ENCODE peak calls at places on chromosomes 3 and 15, in five cellular contexts. F is NB4, V is SK-N-SH, U is progenitor cell of endocrine pancreas, H is GM12864. J is an unnamed sample.

GRCh38 chr3:124202754-124203153 is 210.8 kb upstream of the ROPN1 start:
- DNase-seq in V (peak; percentile 41), H (no peak), F (no peak), U (no peak), J (no peak)

GRCh38 chr3:152388631-152389030 is 119.9 kb downstream of the MBNL1 start:
- DNase-seq in V (no peak), H (no peak), F (no peak), U (no peak), J (no peak)

GRCh38 chr3:46163551-46163981 is 44.5 kb downstream of the CCR1 start:
- DNase-seq in F (no peak), H (no peak), U (no peak), V (no peak), J (no peak)

GRCh38 chr3:155131104-155131503 is 51.0 kb downstream of the MME start:
- DNase-seq in F (no peak), U (no peak), V (no peak), H (no peak), J (no peak)

GRCh38 chr3:141740349-141740748 is 2.3 kb downstream of the RNF7 start:
- DNase-seq in H (no peak), F (no peak), U (no peak), V (no peak), J (no peak)

GRCh38 chr3:98690876-98691275 is 72.3 kb upstream of the ST3GAL6 start:
- DNase-seq in V (no peak), U (no peak), F (peak; percentile 16), H (no peak), J (no peak)

GRCh38 chr3:104180906-104181305 is 1185.8 kb upstream of the ALCAM start:
- DNase-seq in F (no peak), V (no peak), U (no peak), H (no peak), J (no peak)

GRCh38 chr15:29442532-29442931 is 172.9 kb upstream of the NSMCE3 start:
- DNase-seq in H (no peak), V (no peak), U (no peak), F (no peak), J (no peak)

GRCh38 chr3:72836923-72837322 is 11.3 kb downstream of the SHQ1 start:
- DNase-seq in H (no peak), U (no peak), V (no peak), F (no peak), J (no peak)

GRCh38 chr3:40713306-40713705 is 188.5 kb downstream of the ZNF621 start:
- DNase-seq in V (no peak), U (no peak), F (no peak), H (no peak), J (no peak)

GRCh38 chr3:114179575-114179974 is 723 bp upstream of the DRD3 start:
- DNase-seq in V (peak; percentile 42), U (no peak), F (peak; percentile 41), H (no peak), J (no peak)

GRCh38 chr3:42371776-42372175 is 38.6 kb downstream of the LYZL4 start:
- DNase-seq in V (no peak), H (no peak), U (no peak), F (no peak), J (no peak)

GRCh38 chr15:80614711-80615360 is 80.3 kb upstream of the ABHD17C start:
- DNase-seq in U (no peak), F (no peak), V (no peak), H (no peak), J (no peak)

GRCh38 chr15:69631978-69632377 is 179.4 kb downstream of the RPLP1 start:
- DNase-seq in H (no peak), V (peak; percentile 56), F (no peak), U (no peak), J (no peak)

DNA sequence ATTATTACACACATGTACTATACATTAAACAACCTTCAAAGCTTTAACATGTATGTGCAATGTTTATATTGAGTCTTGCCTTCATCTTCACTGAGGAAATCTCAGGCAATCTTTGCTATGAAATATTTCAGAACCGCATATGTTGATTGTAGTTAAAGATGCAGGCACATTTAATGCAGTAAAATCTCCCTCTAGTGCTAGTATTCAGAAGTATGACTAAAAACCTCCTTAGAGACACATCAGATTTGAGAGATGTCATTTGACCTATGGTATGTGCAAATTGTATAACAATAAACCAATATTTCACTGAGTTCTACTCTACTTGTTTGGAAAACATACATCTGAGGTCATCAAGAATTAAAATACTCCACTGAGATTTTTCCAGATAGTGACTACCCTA is 123.8 kb upstream of the C15orf61 start:
- DNase-seq in V (no peak), H (no peak), F (no peak), U (no peak), J (no peak)
- TF ChIP-seq CTCF in V (peak; percentile 32), H (no peak), F (no peak), U (no peak), J (no peak)

GRCh38 chr3:10855083-10855870 is 39.2 kb downstream of the SLC6A11 start:
- DNase-seq in V (no peak), U (no peak), H (no peak), F (peak; percentile 71), J (no peak)

GRCh38 chr3:10852031-10852795 is 36.2 kb downstream of the SLC6A11 start:
- DNase-seq in U (no peak), H (no peak), V (no peak), F (no peak), J (no peak)

DNA sequence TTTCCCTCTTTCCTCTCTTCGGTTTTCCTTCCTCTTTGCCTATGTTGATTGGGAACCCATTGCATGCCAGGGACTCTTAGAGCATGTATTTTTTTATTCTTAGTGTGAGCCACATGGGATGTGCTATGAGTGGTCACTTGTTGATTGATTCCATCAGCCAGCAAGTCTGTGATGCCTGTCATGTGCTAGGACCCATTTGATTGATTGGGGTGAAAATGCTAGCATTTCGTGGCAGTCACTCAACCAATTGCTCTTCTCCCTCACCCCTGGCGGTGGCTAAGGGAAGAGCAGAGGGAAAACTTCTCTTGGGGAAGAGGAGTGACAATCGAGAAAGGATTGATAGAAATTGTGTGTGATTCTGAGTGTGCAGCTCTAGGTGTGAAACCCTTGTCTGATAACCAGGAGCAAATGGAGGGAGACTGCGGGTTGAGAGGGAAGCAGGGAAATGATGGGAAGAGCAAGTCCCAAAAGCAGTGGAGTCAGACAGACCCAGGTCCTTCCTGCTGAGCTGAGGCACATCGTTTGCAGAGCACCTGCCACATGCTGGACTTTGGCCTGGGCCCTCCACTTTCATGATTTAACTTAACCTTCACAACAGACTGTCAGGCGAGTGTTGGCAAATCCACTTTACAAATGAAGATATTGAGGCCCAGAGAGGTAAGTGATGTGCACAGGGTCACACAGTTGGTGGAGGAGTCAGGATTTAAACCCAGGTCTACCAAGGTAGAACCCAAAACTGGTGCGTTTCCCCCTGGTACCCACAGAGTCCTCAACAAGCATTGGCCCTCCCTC is 40.0 kb downstream of the SLC6A11 start:
- DNase-seq in U (no peak), V (no peak), F (peak; percentile 16), H (no peak), J (no peak)
- TF ChIP-seq CTCF in U (peak; percentile 59), V (peak; percentile 23), F (no peak), H (peak; percentile 67), J (peak; percentile 57)

GRCh38 chr15:28017423-28017924 is 81.6 kb downstream of the OCA2 start:
- DNase-seq in V (peak; percentile 52), U (no peak), H (no peak), F (peak; percentile 7), J (no peak)
- TF ChIP-seq CTCF in V (no peak), U (peak; percentile 35), H (no peak), F (peak; percentile 7), J (peak; percentile 49)

DNA sequence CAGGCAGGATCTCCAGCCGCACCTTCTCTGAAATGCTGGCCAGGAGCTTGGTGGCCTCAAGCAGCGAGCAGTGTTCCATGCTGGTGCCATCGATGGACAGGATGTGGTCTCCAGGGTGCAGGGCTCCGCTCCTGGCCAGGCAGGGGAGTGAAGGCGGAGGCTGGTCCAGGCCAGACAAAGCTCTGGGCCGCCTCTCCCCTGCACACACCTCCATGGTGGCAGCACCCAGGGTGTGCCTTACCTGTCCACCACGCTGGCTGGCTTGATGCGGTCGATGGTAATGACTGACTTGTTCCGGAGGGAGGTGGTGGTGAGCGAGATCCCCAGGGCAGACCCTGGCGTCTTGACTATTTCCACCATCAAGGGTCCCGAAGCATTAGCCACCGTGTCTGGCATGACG is 20.0 kb downstream of the GRIP2 start:
- DNase-seq in V (no peak), H (no peak), U (no peak), F (no peak), J (no peak)
- TF ChIP-seq CTCF in V (no peak), H (no peak), U (no peak), F (no peak), J (no peak)

GRCh38 chr3:32078085-32078634 is 28.3 kb upstream of the GPD1L start:
- DNase-seq in U (no peak), V (no peak), H (peak; percentile 19), F (no peak), J (no peak)

GRCh38 chr3:32084870-32085269 is 21.6 kb upstream of the GPD1L start:
- DNase-seq in U (no peak), F (no peak), H (no peak), V (no peak), J (no peak)

GRCh38 chr3:32083901-32084300 is 22.5 kb upstream of the GPD1L start:
- DNase-seq in U (no peak), H (no peak), V (no peak), F (no peak), J (no peak)

GRCh38 chr3:32078864-32079263 is 27.6 kb upstream of the GPD1L start:
- DNase-seq in H (no peak), V (no peak), U (no peak), F (no peak), J (no peak)

DNA sequence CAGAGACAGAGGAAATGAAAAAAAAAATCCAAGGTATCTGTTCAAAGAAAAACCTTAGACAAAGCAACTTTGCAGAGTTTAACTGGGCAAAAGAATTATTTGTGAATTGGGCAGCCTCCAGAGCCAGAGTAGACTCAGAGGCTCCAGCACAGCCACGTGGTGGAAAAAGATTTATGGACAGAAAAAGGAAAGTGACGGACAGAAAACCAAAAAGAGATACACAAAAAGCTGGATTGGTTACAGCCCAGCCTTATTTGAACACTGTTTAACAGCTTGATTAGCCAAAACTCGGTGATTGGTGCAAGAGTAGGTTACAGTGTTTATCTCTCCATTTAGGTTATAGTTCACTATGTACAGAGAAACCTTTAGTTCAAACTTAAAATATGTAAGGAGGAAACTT is 23.7 kb upstream of the GPD1L start:
- DNase-seq in V (no peak), H (no peak), F (no peak), U (no peak), J (no peak)
- TF ChIP-seq CTCF in V (no peak), H (no peak), F (no peak), U (no peak), J (no peak)

J was measured in neural crest cell.